ENCODE peak calls at places on chromosome 13, in nine cellular contexts. Q, L, P, V, X, O, H, K and M are unnamed samples. For H3K4me1, the result is how much of the 10 kb centered on the place peaks cover.

GRCh38 chr13:46603165-46603603 is 50.2 kb downstream of the LRCH1 start:
- DNase-seq in Q (no peak), L (no peak), P (peak), V (no peak), X (no peak), O (no peak), H (no peak), K (no peak), M (peak)

GRCh38 chr13:26021516-26021915 is 30.3 kb downstream of the SHISA2 start:
- DNase-seq in Q (no peak), L (no peak), P (no peak), V (no peak), X (no peak), O (no peak), H (no peak), K (no peak), M (no peak)

GRCh38 chr13:36030670-36031331 is 100.4 kb downstream of the DCLK1 start:
- DNase-seq in Q (no peak), L (peak), P (peak), V (no peak), X (no peak), O (no peak), H (peak), K (no peak), M (peak)

GRCh38 chr13:44169018-44169909 is 204.4 kb upstream of the SERP2 start:
- DNase-seq in Q (no peak), L (no peak), P (no peak), V (no peak), X (no peak), O (no peak), H (peak), K (no peak), M (no peak)

GRCh38 chr13:114046447-114046846 is 72.6 kb upstream of the C13orf46 start:
- DNase-seq in Q (no peak), L (no peak), P (no peak), V (no peak), X (no peak), O (no peak), H (no peak), K (no peak), M (no peak)

GRCh38 chr13:114155923-114156883 is 22.9 kb upstream of the CFAP97D2 start:
- DNase-seq in Q (no peak), L (no peak), P (no peak), V (no peak), X (no peak), O (no peak), H (no peak), K (no peak), M (no peak)

GRCh38 chr13:79403113-79403512 is 2.9 kb downstream of the RBM26 start:
- DNase-seq in Q (no peak), L (no peak), P (no peak), V (no peak), X (no peak), O (no peak), H (no peak), K (no peak), M (no peak)

GRCh38 chr13:112931028-112931934 is 37.7 kb upstream of the MCF2L start:
- DNase-seq in Q (no peak), L (no peak), P (peak), V (no peak), X (no peak), O (no peak), H (peak), K (peak), M (peak)

GRCh38 chr13:27971776-27972618 is 2.9 kb upstream of the CDX2 start:
- DNase-seq in Q (no peak), L (no peak), P (no peak), V (no peak), X (no peak), O (peak), H (no peak), K (no peak), M (no peak)

GRCh38 chr13:111021270-111021669 is 93.8 kb upstream of the ARHGEF7 start:
- DNase-seq in Q (no peak), L (no peak), P (no peak), V (no peak), X (no peak), O (no peak), H (no peak), K (no peak), M (no peak)

GRCh38 chr13:112065867-112066623 is 904 bp upstream of the SOX1 start:
- DNase-seq in Q (no peak), L (no peak), P (peak), V (no peak), X (no peak), O (no peak), H (no peak), K (no peak), M (no peak)

GRCh38 chr13:113855931-113856715 is 7.8 kb downstream of the GAS6 start:
- DNase-seq in Q (peak), L (no peak), P (no peak), V (no peak), X (no peak), O (no peak), H (no peak), K (peak), M (no peak)

GRCh38 chr13:61107989-61108388 is 307.7 kb downstream of the PCDH20 start:
- DNase-seq in Q (no peak), L (no peak), P (no peak), V (no peak), X (no peak), O (no peak), H (no peak), K (no peak), M (no peak)

GRCh38 chr13:30679483-30680330 is 55.6 kb upstream of the ALOX5AP start:
- DNase-seq in Q (no peak), L (no peak), P (peak), V (no peak), X (no peak), O (no peak), H (peak), K (peak), M (peak)

GRCh38 chr13:71621152-71622124 is 245.6 kb downstream of the DACH1 start:
- DNase-seq in Q (no peak), L (no peak), P (no peak), V (no peak), X (no peak), O (no peak), H (no peak), K (no peak), M (peak)

GRCh38 chr13:46339035-46339666 is 47.9 kb downstream of the RUBCNL start:
- DNase-seq in Q (peak), L (peak), P (no peak), V (peak), X (no peak), O (no peak), H (peak), K (no peak), M (peak)

GRCh38 chr13:94344126-94344863 is 135.2 kb downstream of the DCT start:
- DNase-seq in Q (no peak), L (no peak), P (no peak), V (no peak), X (no peak), O (no peak), H (peak), K (no peak), M (no peak)

GRCh38 chr13:71477735-71478134 is 389.3 kb downstream of the DACH1 start:
- DNase-seq in Q (no peak), L (no peak), P (peak), V (no peak), X (no peak), O (no peak), H (no peak), K (no peak), M (peak)

GRCh38 chr13:43787998-43788397 is 1.2 kb upstream of the ENOX1 start:
- DNase-seq in Q (no peak), L (no peak), P (peak), V (peak), X (no peak), O (no peak), H (peak), K (peak), M (peak)

GRCh38 chr13:26698392-26699196 is 62.0 kb downstream of the GPR12 start:
- DNase-seq in Q (peak), L (peak), P (peak), V (peak), X (peak), O (peak), H (peak), K (peak), M (peak)

GRCh38 chr13:30857018-30857417 is 49.1 kb upstream of the MEDAG start:
- DNase-seq in Q (no peak), L (no peak), P (no peak), V (no peak), X (no peak), O (no peak), H (no peak), K (no peak), M (no peak)

GRCh38 chr13:95403349-95404140 is 102.3 kb upstream of the ABCC4 start:
- DNase-seq in Q (no peak), L (no peak), P (peak), V (no peak), X (no peak), O (no peak), H (no peak), K (no peak), M (no peak)

GRCh38 chr13:20728579-20729300 is 25.2 kb downstream of the IL17D start:
- DNase-seq in Q (no peak), L (no peak), P (no peak), V (peak), X (no peak), O (no peak), H (no peak), K (no peak), M (no peak)

GRCh38 chr13:100537486-100537885 is 51.1 kb downstream of the GGACT start:
- DNase-seq in Q (no peak), L (no peak), P (no peak), V (no peak), X (no peak), O (no peak), H (no peak), K (no peak), M (no peak)

GRCh38 chr13:45108716-45109706 is 11.3 kb upstream of the GTF2F2 start:
- DNase-seq in Q (peak), L (no peak), P (no peak), V (no peak), X (no peak), O (no peak), H (peak), K (no peak), M (no peak)

GRCh38 chr13:21996049-21996448 is 325.2 kb downstream of the FGF9 start:
- DNase-seq in Q (no peak), L (no peak), P (no peak), V (no peak), X (no peak), O (no peak), H (no peak), K (no peak), M (no peak)

GRCh38 chr13:27966641-27967202 is 2.4 kb downstream of the CDX2 start:
- DNase-seq in Q (no peak), L (no peak), P (peak), V (no peak), X (no peak), O (peak), H (no peak), K (no peak), M (no peak)

GRCh38 chr13:35699805-35700204 is 223.3 kb upstream of the MAB21L1 start:
- DNase-seq in Q (no peak), L (no peak), P (no peak), V (peak), X (no peak), O (no peak), H (peak), K (no peak), M (no peak)

GRCh38 chr13:54750521-54750920 is 1721.9 kb downstream of the OLFM4 start:
- DNase-seq in Q (no peak), L (no peak), P (no peak), V (no peak), X (no peak), O (no peak), H (no peak), K (no peak), M (no peak)

GRCh38 chr13:113489549-113490495 is 689 bp downstream of the DCUN1D2 start:
- DNase-seq in Q (peak), L (peak), P (no peak), V (no peak), X (no peak), O (peak), H (peak), K (peak), M (peak)

GRCh38 chr13:90689111-90689510 is 658.4 kb upstream of the MIR17HG start:
- DNase-seq in Q (no peak), L (no peak), P (no peak), V (no peak), X (no peak), O (no peak), H (no peak), K (no peak), M (no peak)

GRCh38 chr13:19123502-19123901 is 58.1 kb downstream of the TUBA3C start:
- DNase-seq in Q (no peak), L (no peak), P (no peak), V (no peak), X (no peak), O (no peak), H (no peak), K (no peak), M (no peak)

GRCh38 chr13:37316935-37317334 is 211.5 kb upstream of the CSNK1A1L start:
- DNase-seq in Q (no peak), L (no peak), P (no peak), V (no peak), X (no peak), O (no peak), H (no peak), K (no peak), M (no peak)
- H3K4me3 ChIP-seq in Q (no peak), L (no peak), P (no peak), V (no peak), X (no peak), O (no peak), H (no peak), K (no peak), M (no peak)

GRCh38 chr13:66111628-66112027 is 1118.5 kb downstream of the PCDH9 start:
- DNase-seq in Q (no peak), L (no peak), P (no peak), V (no peak), X (no peak), O (no peak), H (no peak), K (no peak), M (no peak)
- H3K4me1 ChIP-seq in Q (under half), L (under half), P (under half), V (under half), X (under half), O (under half), H (under half), K (under half), M (under half)

DNA sequence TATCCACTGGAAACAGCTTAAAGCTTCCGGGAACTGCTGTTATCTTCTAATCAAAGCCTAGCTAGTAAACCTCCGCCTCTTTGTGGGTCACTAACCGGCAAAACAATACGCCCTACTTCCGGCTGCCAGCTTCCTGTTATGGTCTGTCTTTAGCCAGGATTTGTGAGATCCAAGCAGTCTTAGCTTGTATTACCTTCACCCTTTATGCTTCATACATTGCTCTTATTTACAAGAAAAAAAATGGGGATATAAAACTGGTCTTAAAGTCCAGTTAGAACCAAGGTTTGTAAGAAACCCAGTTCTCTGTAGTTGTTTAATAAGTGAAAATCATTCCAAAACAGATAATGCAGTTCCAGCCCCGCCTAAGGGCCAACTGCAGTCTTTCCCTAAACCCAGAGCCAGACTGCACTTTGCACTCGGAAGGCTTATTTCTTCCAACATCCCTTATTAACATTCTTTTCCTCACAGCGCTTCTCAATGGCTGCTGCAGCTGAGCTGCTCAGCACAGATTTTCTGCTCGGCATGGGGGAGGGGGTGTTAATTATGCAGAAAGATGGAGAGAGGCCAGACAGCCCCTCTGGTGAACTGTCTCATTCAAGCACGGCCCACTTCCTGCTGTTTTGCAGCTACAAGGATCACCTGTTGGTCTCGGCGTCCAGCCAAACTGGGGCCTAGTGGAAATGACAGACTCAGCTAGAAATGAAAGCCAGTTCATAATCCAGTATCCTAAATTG is 368.4 kb downstream of the KLF12 start:
- DNase-seq in Q (peak), L (peak), P (peak), V (peak), X (peak), O (peak), H (peak), K (no peak), M (peak)
- H3K4me3 ChIP-seq in Q (peak), L (peak), P (peak), V (peak), X (peak), O (peak), H (no peak), K (no peak), M (no peak)

GRCh38 chr13:75417006-75417384 is 65.0 kb downstream of the TBC1D4 start:
- DNase-seq in Q (peak), L (no peak), P (no peak), V (no peak), X (no peak), O (no peak), H (no peak), K (no peak), M (no peak)
- H3K4me1 ChIP-seq in Q (half or more), L (half or more), P (under half), V (under half), X (under half), O (under half), H (under half), K (under half), M (half or more)

GRCh38 chr13:32538621-32539246 is at the start of gene N4BP2L2:
- DNase-seq in Q (peak), L (peak), P (peak), V (peak), X (peak), O (peak), H (peak), K (peak), M (peak)

GRCh38 chr13:32537580-32538233 is 888 bp downstream of the N4BP2L2 start:
- DNase-seq in Q (peak), L (peak), P (no peak), V (peak), X (no peak), O (peak), H (no peak), K (no peak), M (no peak)

GRCh38 chr13:32535748-32536147 is 2.8 kb downstream of the N4BP2L2 start:
- DNase-seq in Q (no peak), L (no peak), P (no peak), V (no peak), X (no peak), O (no peak), H (no peak), K (no peak), M (no peak)

GRCh38 chr13:32538234-32538620 is 368 bp downstream of the N4BP2L2 start:
- DNase-seq in Q (peak), L (peak), P (peak), V (no peak), X (no peak), O (peak), H (peak), K (peak), M (peak)

GRCh38 chr13:32535140-32535539 is 3.5 kb downstream of the N4BP2L2 start:
- DNase-seq in Q (no peak), L (no peak), P (no peak), V (no peak), X (no peak), O (no peak), H (peak), K (no peak), M (no peak)
- H3K4me3 ChIP-seq in Q (peak), L (peak), P (no peak), V (no peak), X (peak), O (peak), H (no peak), K (no peak), M (no peak)

DNA sequence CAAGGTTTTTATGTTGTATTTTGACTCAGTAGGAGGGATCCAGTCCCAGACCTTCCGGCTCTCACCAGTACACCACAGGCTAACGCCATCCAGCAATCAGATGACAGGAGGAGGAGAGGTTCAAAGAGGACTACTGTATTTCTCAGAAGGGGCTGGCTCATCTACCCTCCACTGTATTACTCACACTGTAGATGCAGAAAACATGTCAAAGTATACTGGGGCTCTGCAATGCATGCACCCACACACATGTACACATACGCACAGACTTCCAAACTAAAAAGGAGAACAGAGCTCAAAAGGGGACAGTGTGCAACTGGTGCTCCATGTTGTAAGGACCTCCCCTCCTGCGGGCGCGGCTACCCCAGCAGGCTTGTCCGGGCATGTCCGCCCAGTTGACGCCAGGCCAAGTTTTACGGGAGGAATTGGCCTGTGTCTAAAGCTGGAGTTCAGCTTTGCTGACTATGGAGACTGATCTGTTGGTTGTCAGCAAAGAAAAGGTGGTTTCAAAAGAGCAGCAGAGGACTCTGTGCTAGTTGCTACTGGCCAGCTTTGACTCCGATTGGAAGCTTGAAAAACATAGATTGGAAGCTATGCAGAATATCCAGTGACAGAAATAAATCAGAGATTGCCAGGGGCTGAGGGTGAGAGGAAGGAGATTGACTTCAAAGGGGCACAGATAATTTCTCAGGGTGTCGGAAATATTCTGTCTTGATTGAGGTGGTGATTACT is 314.2 kb downstream of the DLEU7 start:
- DNase-seq in Q (peak), L (peak), P (no peak), V (peak), X (peak), O (peak), H (peak), K (no peak), M (peak)
- H3K4me1 ChIP-seq in Q (under half), L (under half), P (under half), V (under half), X (under half), O (under half), H (under half), K (under half), M (under half)